ENCODE peak calls at places on chromosomes 16 and 17, in seven cellular contexts. Q is PC-3, H is upper lobe of right lung, J is DMS 273 treated with DMSO at 0.1 percent for 48 hours, U is GM23248, K is EL, B is fibroblast of mammary gland. P is an unnamed sample.

GRCh38 chr17:14308636-14308964 is 7.7 kb downstream of the HS3ST3B1 start:
- DNase-seq in Q (no peak), K (no peak), H (no peak), B (peak; percentile 38), U (peak; percentile 26), J (no peak), P (no peak)

GRCh38 chr16:75263291-75263962 is 12.0 kb upstream of the BCAR1 start:
- DNase-seq in K (no peak), U (peak; percentile 70), Q (no peak), J (no peak), H (no peak), B (no peak), P (no peak)

GRCh38 chr16:57538235-57538711 is 1.9 kb upstream of the CCDC102A start:
- DNase-seq in Q (no peak), B (no peak), K (no peak), H (no peak), U (no peak), J (no peak), P (no peak)

GRCh38 chr17:71392715-71393567 is 727.9 kb upstream of the SOX9 start:
- DNase-seq in H (no peak), B (peak; percentile 73), J (no peak), Q (peak; percentile 41), U (peak; percentile 62), K (peak; percentile 65), P (peak; percentile 25)

GRCh38 chr16:62253926-62254325 is 217.7 kb upstream of the CDH8 start:
- DNase-seq in U (no peak), B (no peak), H (no peak), J (no peak), K (no peak), Q (no peak), P (peak; percentile 80)

GRCh38 chr17:45398800-45399199 is 33.9 kb downstream of the ARHGAP27 start:
- DNase-seq in J (no peak), U (no peak), H (no peak), B (no peak), K (no peak), Q (no peak), P (no peak)

GRCh38 chr16:3161235-3162018 is 26.6 kb upstream of the OR1F1 start:
- DNase-seq in B (no peak), K (no peak), U (no peak), H (no peak), J (peak; percentile 38), Q (no peak), P (no peak)

GRCh38 chr16:79600636-79601091 is at the start of gene MAF:
- DNase-seq in U (peak; percentile 68), K (peak; percentile 47), Q (peak; percentile 16), B (peak; percentile 64), J (peak; percentile 27), H (peak; percentile 95), P (peak; percentile 94)

GRCh38 chr16:53534206-53534605 is 31.2 kb upstream of the AKTIP start:
- DNase-seq in H (no peak), K (no peak), B (no peak), Q (no peak), J (no peak), U (no peak), P (no peak)

GRCh38 chr17:56879280-56879679 is 34.6 kb downstream of the TRIM25 start:
- DNase-seq in U (no peak), B (no peak), J (no peak), K (no peak), Q (no peak), H (no peak), P (no peak)

GRCh38 chr17:66829883-66830282 is 5.0 kb upstream of the CACNG5 start:
- DNase-seq in K (no peak), H (no peak), B (no peak), U (no peak), J (peak; percentile 82), Q (no peak), P (no peak)

GRCh38 chr16:70298988-70299938 is at the start of gene DDX19B:
- DNase-seq in Q (peak; percentile 38), B (peak; percentile 70), H (peak; percentile 93), U (peak; percentile 83), K (peak; percentile 75), J (no peak), P (peak; percentile 89)

GRCh38 chr16:85808926-85809325 is 9.4 kb downstream of the COX4I1 start:
- DNase-seq in Q (no peak), J (no peak), H (no peak), K (no peak), B (no peak), U (no peak), P (no peak)

GRCh38 chr17:77881545-77881944 is 77.0 kb upstream of the TNRC6C start:
- DNase-seq in J (no peak), K (peak; percentile 57), U (peak; percentile 78), H (peak; percentile 87), Q (no peak), B (peak; percentile 82), P (peak; percentile 80)

GRCh38 chr17:47733414-47734288 is 615 bp downstream of the TBX21 start:
- DNase-seq in K (no peak), U (peak; percentile 21), H (peak; percentile 49), Q (no peak), J (no peak), B (no peak), P (peak; percentile 23)

GRCh38 chr17:54408741-54409140 is 491.9 kb upstream of the TOM1L1 start:
- DNase-seq in K (no peak), H (no peak), B (no peak), J (peak; percentile 57), Q (no peak), U (no peak), P (peak; percentile 6)

GRCh38 chr16:59179446-59180082 is 445.4 kb upstream of the GOT2 start:
- DNase-seq in H (no peak), J (no peak), U (no peak), Q (no peak), B (no peak), K (peak; percentile 78), P (no peak)

GRCh38 chr16:2963074-2963610 is 933 bp upstream of the KREMEN2 start:
- DNase-seq in B (no peak), K (no peak), Q (no peak), J (no peak), H (no peak), U (no peak), P (no peak)

GRCh38 chr17:2022647-2023046 is 2.5 kb downstream of the RTN4RL1 start:
- DNase-seq in J (no peak), K (no peak), H (peak; percentile 71), B (no peak), U (no peak), Q (no peak), P (no peak)

GRCh38 chr17:9802294-9802693 is 10.9 kb upstream of the DHRS7C start:
- DNase-seq in Q (peak; percentile 73), J (no peak), H (no peak), U (no peak), K (peak; percentile 90), B (no peak), P (no peak)

GRCh38 chr17:74527081-74527480 is 4.2 kb downstream of the CD300LB start:
- DNase-seq in J (no peak), U (no peak), B (no peak), Q (no peak), K (no peak), H (no peak), P (no peak)

GRCh38 chr16:50301626-50302471 is 35.5 kb downstream of the ADCY7 start:
- DNase-seq in H (peak; percentile 68), U (peak; percentile 96), Q (no peak), K (peak; percentile 83), J (no peak), B (peak; percentile 62), P (peak; percentile 90)

GRCh38 chr16:30183961-30184429 is 593 bp downstream of the CORO1A start:
- DNase-seq in J (no peak), Q (no peak), H (peak; percentile 69), B (no peak), U (no peak), K (no peak), P (no peak)

GRCh38 chr17:19621697-19622096 is 26.9 kb upstream of the ALDH3A2 start:
- DNase-seq in K (no peak), J (no peak), B (no peak), U (no peak), Q (no peak), H (no peak), P (no peak)

GRCh38 chr17:12659500-12659899 is 6.2 kb upstream of the MYOCD start:
- DNase-seq in H (no peak), B (peak; percentile 68), J (no peak), U (peak; percentile 21), Q (no peak), K (peak; percentile 64), P (peak; percentile 3)

GRCh38 chr16:80931985-80932720 is 74.5 kb downstream of the CMC2 start:
- DNase-seq in Q (peak; percentile 33), J (no peak), U (peak; percentile 72), K (peak; percentile 66), B (peak; percentile 61), H (peak; percentile 73), P (peak; percentile 82)

GRCh38 chr16:46970089-46970488 is 3.4 kb downstream of the DNAJA2 start:
- DNase-seq in K (no peak), Q (no peak), U (no peak), H (no peak), B (peak; percentile 14), J (no peak), P (no peak)

GRCh38 chr16:48386559-48387312 is 1.5 kb upstream of the SIAH1 start:
- DNase-seq in B (no peak), K (no peak), H (no peak), Q (no peak), U (no peak), J (no peak), P (no peak)

GRCh38 chr17:76072149-76072858 is at the start of gene SRP68:
- DNase-seq in K (peak; percentile 93), U (peak; percentile 96), J (peak; percentile 72), B (peak; percentile 87), Q (peak; percentile 96), H (peak; percentile 96), P (peak; percentile 98)

GRCh38 chr17:27993723-27994310 is 48.7 kb upstream of the NLK start:
- DNase-seq in B (no peak), K (no peak), U (no peak), J (no peak), H (no peak), Q (peak; percentile 3), P (no peak)

GRCh38 chr17:81923302-81924260 is 4.0 kb downstream of the MAFG start:
- DNase-seq in Q (peak; percentile 77), U (peak; percentile 94), K (peak; percentile 74), J (no peak), B (peak; percentile 77), H (peak; percentile 85), P (peak; percentile 88)

GRCh38 chr16:3609895-3610697 is 1.3 kb downstream of the SLX4 start:
- DNase-seq in U (peak; percentile 15), Q (no peak), K (peak; percentile 16), B (no peak), J (no peak), H (no peak), P (no peak)

GRCh38 chr17:74493381-74493833 is 27.0 kb downstream of the CD300A start:
- DNase-seq in H (peak; percentile 80), K (peak; percentile 45), U (peak; percentile 82), B (peak; percentile 67), Q (peak; percentile 88), J (no peak), P (peak; percentile 77)

GRCh38 chr17:82408288-82408937 is 9.7 kb upstream of the HEXD start:
- DNase-seq in K (no peak), U (no peak), B (no peak), H (no peak), Q (no peak), J (no peak), P (no peak)

GRCh38 chr17:34760931-34761500 is 181.6 kb downstream of the TMEM132E start:
- DNase-seq in B (no peak), H (no peak), Q (no peak), K (no peak), J (no peak), U (no peak), P (no peak)

GRCh38 chr17:66715745-66716156 is 119.2 kb upstream of the CACNG5 start:
- DNase-seq in K (peak; percentile 44), B (peak; percentile 70), Q (peak; percentile 92), H (no peak), J (peak; percentile 45), U (peak; percentile 76), P (peak; percentile 80)

GRCh38 chr17:1521067-1521466 is 4.7 kb upstream of the INPP5K start:
- DNase-seq in J (no peak), H (no peak), Q (no peak), K (no peak), B (no peak), U (no peak), P (no peak)

GRCh38 chr16:14018848-14019247 is 52.3 kb upstream of the MRTFB start:
- DNase-seq in J (no peak), B (no peak), U (no peak), K (no peak), Q (no peak), H (no peak), P (no peak)

P was measured in astrocyte of the hippocampus.